ENCODE peak calls at places on chromosomes 6 and 20, in five cellular contexts. O is pancreas, U is H9, M is PC-3, N is H7. R is an unnamed sample.
A peak's percentile ranks its signal among the peaks of the same experiment; 100 is the strongest.

GRCh38 chr6:151009576-151009975 is 144.1 kb downstream of the MTHFD1L start:
- DNase-seq in O (no peak), U (peak; percentile 74), M (no peak), N (peak; percentile 43), R (no peak)

GRCh38 chr6:24431045-24431451 is 28.3 kb downstream of the MRS2 start:
- DNase-seq in O (no peak), U (no peak), M (peak; percentile 74), N (peak; percentile 69), R (no peak)

GRCh38 chr6:39301606-39302005 is 12.6 kb downstream of the KCNK17 start:
- DNase-seq in O (no peak), U (peak; percentile 88), M (peak; percentile 14), N (peak; percentile 95), R (no peak)

GRCh38 chr20:18496042-18496441 is 983 bp downstream of the RBBP9 start:
- DNase-seq in O (no peak), U (no peak), M (peak; percentile 13), N (no peak), R (no peak)

GRCh38 chr6:127938701-127939100 is 37.8 kb upstream of the THEMIS start:
- DNase-seq in O (no peak), U (no peak), M (peak; percentile 71), N (no peak), R (no peak)

GRCh38 chr6:125363360-125364121 is 61.8 kb upstream of the HDDC2 start:
- DNase-seq in O (no peak), U (peak; percentile 72), M (no peak), N (peak; percentile 58), R (peak; percentile 79)

GRCh38 chr6:20952605-20953004 is 418.3 kb downstream of the CDKAL1 start:
- DNase-seq in O (no peak), U (peak; percentile 27), M (peak; percentile 90), N (no peak), R (no peak)

GRCh38 chr6:119353696-119354095 is 4.1 kb upstream of the MAN1A1 start:
- DNase-seq in O (no peak), U (no peak), M (no peak), N (no peak), R (no peak)

GRCh38 chr20:53281557-53282117 is 309.5 kb downstream of the TSHZ2 start:
- DNase-seq in O (no peak), U (peak; percentile 33), M (no peak), N (no peak), R (no peak)
- H3K27me3 ChIP-seq in O (no peaks in the 10 kb centered on the region), U (no peaks in the 10 kb centered on the region), M (peaks cover 66% of the 10 kb centered on the region), N (peaks cover 2% of the 10 kb centered on the region), R (no peaks in the 10 kb centered on the region)

GRCh38 chr6:105994522-105995402 is 91.4 kb upstream of the PRDM1 start:
- DNase-seq in O (peak; percentile 47), U (peak; percentile 72), M (no peak), N (peak; percentile 77), R (peak; percentile 41)
- H3K27me3 ChIP-seq in O (no peaks in the 10 kb centered on the region), U (peaks cover 55% of the 10 kb centered on the region), M (no peaks in the 10 kb centered on the region), N (peaks cover 82% of the 10 kb centered on the region), R (peaks cover 100% of the 10 kb centered on the region)

DNA sequence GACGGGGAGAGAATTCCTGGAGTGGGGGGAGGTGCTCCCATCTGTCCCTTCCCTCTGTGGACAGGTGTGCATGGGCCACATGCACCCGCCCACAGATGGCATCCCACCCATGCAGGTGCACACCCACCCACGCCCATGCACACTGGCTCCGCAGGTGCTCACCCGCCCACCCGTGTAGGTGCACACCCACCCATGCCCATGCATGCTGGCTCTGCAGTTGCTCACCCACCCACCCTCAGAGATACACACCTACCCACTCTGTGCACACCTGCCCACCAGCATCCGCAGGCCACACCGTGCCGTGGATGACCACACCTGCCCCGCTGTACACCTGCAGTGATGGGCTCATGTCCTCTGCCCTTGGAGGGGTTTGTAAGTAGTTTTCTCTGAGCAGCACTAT is 132.0 kb downstream of the PHACTR3 start:
- DNase-seq in O (no peak), U (no peak), M (no peak), N (no peak), R (no peak)
- H3K27me3 ChIP-seq in O (no peaks in the 10 kb centered on the region), U (no peaks in the 10 kb centered on the region), M (peaks cover 86% of the 10 kb centered on the region), N (no peaks in the 10 kb centered on the region), R (peaks cover 44% of the 10 kb centered on the region)

GRCh38 chr6:41343641-41344187 is 8.3 kb downstream of the NCR2 start:
- DNase-seq in O (no peak), U (no peak), M (no peak), N (no peak), R (no peak)
- H3K27me3 ChIP-seq in O (no peaks in the 10 kb centered on the region), U (no peaks in the 10 kb centered on the region), M (peaks cover 77% of the 10 kb centered on the region), N (no peaks in the 10 kb centered on the region), R (peaks cover 96% of the 10 kb centered on the region)

GRCh38 chr20:47805951-47806350 is 20.7 kb upstream of the SULF2 start:
- DNase-seq in O (no peak), U (peak; percentile 43), M (no peak), N (no peak), R (no peak)

GRCh38 chr20:47810686-47811347 is 25.5 kb upstream of the SULF2 start:
- DNase-seq in O (no peak), U (no peak), M (no peak), N (no peak), R (no peak)

GRCh38 chr20:47809161-47809560 is 23.9 kb upstream of the SULF2 start:
- DNase-seq in O (no peak), U (no peak), M (no peak), N (no peak), R (no peak)

GRCh38 chr20:47810116-47810672 is 24.9 kb upstream of the SULF2 start:
- DNase-seq in O (no peak), U (no peak), M (no peak), N (no peak), R (no peak)

DNA sequence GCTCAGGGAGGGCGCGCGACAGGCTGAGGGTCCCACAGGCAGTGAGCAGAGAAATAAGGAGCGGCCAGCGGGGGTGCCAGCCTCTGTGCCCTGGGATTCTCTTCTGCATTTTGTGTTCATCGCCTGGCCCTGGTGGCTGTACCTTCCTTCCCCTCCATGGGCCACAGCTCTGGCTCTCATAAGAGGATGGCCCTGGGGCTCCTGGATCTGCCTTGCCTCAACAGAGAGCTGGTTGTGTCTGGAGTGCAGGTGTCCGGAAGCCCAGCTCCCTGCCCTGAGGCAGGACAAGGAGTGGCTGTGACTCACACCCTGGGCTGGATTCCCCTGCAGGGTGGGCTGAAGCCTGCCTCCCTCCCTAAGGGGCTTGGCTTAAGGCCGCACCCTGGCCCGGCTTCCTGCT is 24.3 kb upstream of the SULF2 start:
- DNase-seq in O (no peak), U (peak; percentile 84), M (peak; percentile 99), N (peak; percentile 59), R (no peak)
- H3K27me3 ChIP-seq in O (no peaks in the 10 kb centered on the region), U (no peaks in the 10 kb centered on the region), M (no peaks in the 10 kb centered on the region), N (peaks cover 10% of the 10 kb centered on the region), R (peaks cover 96% of the 10 kb centered on the region)

GRCh38 chr20:55194947-55195346 is 719.6 kb downstream of the DOK5 start:
- DNase-seq in O (no peak), U (no peak), M (no peak), N (no peak), R (no peak)
- H3K27me3 ChIP-seq in O (no peaks in the 10 kb centered on the region), U (no peaks in the 10 kb centered on the region), M (no peaks in the 10 kb centered on the region), N (no peaks in the 10 kb centered on the region), R (no peaks in the 10 kb centered on the region)

GRCh38 chr6:155954149-155954548 is 498.5 kb upstream of the NOX3 start:
- DNase-seq in O (no peak), U (no peak), M (no peak), N (no peak), R (no peak)
- H3K27me3 ChIP-seq in O (no peaks in the 10 kb centered on the region), U (no peaks in the 10 kb centered on the region), M (no peaks in the 10 kb centered on the region), N (no peaks in the 10 kb centered on the region), R (no peaks in the 10 kb centered on the region)

GRCh38 chr20:41367956-41368355 is 1.3 kb upstream of the EMILIN3 start:
- DNase-seq in O (no peak), U (no peak), M (no peak), N (peak; percentile 53), R (no peak)
- H3K27me3 ChIP-seq in O (no peaks in the 10 kb centered on the region), U (peaks cover 19% of the 10 kb centered on the region), M (peaks cover 35% of the 10 kb centered on the region), N (peaks cover 36% of the 10 kb centered on the region), R (peaks cover 41% of the 10 kb centered on the region)

GRCh38 chr20:57330998-57331397 is 1.4 kb downstream of the SPO11 start:
- DNase-seq in O (no peak), U (no peak), M (no peak), N (no peak), R (no peak)
- H3K27me3 ChIP-seq in O (peaks cover 8% of the 10 kb centered on the region), U (no peaks in the 10 kb centered on the region), M (peaks cover 50% of the 10 kb centered on the region), N (peaks cover 2% of the 10 kb centered on the region), R (peaks cover 62% of the 10 kb centered on the region)

DNA sequence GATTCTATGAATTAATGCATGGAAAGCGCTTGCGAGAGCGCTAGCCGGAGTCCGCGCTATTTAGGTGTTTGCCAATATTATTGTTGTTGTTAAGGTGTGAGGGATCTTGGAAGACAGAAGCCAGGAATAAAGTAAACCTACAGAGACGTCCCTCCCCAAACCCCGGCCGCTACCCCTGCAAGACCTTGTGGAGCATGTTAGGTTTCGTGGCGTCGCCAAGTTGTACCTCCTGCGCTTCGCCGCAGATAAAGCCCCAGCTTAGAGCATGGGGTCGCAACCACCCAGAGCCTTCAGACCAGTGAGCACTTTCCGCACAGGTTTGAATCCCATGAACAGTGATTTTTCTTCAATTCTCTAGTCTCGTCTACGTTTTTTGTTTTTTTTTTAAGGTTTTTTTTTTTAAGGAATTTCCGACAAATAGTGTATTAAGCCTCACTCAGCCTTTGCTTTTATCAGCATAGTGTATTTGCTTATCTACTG is 16.9 kb upstream of the ZSCAN9 start:
- DNase-seq in O (no peak), U (peak; percentile 61), M (no peak), N (peak; percentile 59), R (no peak)
- H3K27me3 ChIP-seq in O (peaks cover 7% of the 10 kb centered on the region), U (peaks cover 47% of the 10 kb centered on the region), M (no peaks in the 10 kb centered on the region), N (peaks cover 78% of the 10 kb centered on the region), R (peaks cover 100% of the 10 kb centered on the region)

R was measured in left ventricle myocardium inferior.